ENCODE peak calls at places on chromosomes 4 and X, in six cellular contexts. S is GM12878, O is A549, Z is upper lobe of left lung, V is HepG2, F is K562. B is an unnamed sample.

GRCh38 chr4:851701-852430 is 25.9 kb upstream of the CPLX1 start:
- ATAC-seq in V (no peak), S (no peak), Z (no peak), O (no peak), F (no peak), B (no peak)

GRCh38 chr4:25367004-25367621 is 9.9 kb upstream of the ANAPC4 start:
- ATAC-seq in V (no peak), Z (no peak), S (peak; percentile 31), F (no peak), O (no peak), B (no peak)

GRCh38 chrX:20802036-20802435 is 535.3 kb upstream of the RPS6KA3 start:
- ATAC-seq in F (no peak), O (no peak), S (no peak), Z (no peak), V (no peak), B (no peak)

GRCh38 chr4:140893939-140894338 is 137.8 kb upstream of the TBC1D9 start:
- ATAC-seq in Z (no peak), V (no peak), S (no peak), O (no peak), F (no peak), B (peak; percentile 43)

GRCh38 chrX:40933132-40934078 is 151.8 kb upstream of the USP9X start:
- ATAC-seq in O (peak; percentile 73), V (no peak), Z (peak; percentile 57), F (peak; percentile 95), S (peak; percentile 73), B (peak; percentile 72)

GRCh38 chr4:69718376-69719293 is 41.8 kb downstream of the SULT1B1 start:
- ATAC-seq in F (no peak), S (no peak), O (no peak), V (no peak), Z (no peak), B (no peak)

GRCh38 chr4:147009875-147010274 is 64.2 kb upstream of the TTC29 start:
- ATAC-seq in O (no peak), S (no peak), V (no peak), F (no peak), Z (no peak), B (no peak)

GRCh38 chr4:168790898-168791297 is 219.2 kb downstream of the CBR4 start:
- ATAC-seq in O (no peak), V (no peak), F (no peak), S (no peak), Z (no peak), B (no peak)

GRCh38 chr4:110059556-110060191 is 138.7 kb downstream of the ELOVL6 start:
- ATAC-seq in O (peak; percentile 50), Z (no peak), V (no peak), S (peak; percentile 81), F (no peak), B (no peak)

GRCh38 chr4:44257461-44257860 is 191.1 kb downstream of the KCTD8 start:
- ATAC-seq in Z (no peak), V (no peak), O (no peak), F (no peak), S (no peak), B (no peak)

GRCh38 chr4:30208731-30209435 is 511.3 kb upstream of the PCDH7 start:
- ATAC-seq in O (peak; percentile 81), V (no peak), Z (no peak), F (no peak), S (no peak), B (no peak)

GRCh38 chrX:142005532-142005931 is 101.8 kb downstream of the MAGEC1 start:
- ATAC-seq in F (no peak), V (no peak), Z (no peak), S (no peak), O (no peak), B (no peak)

GRCh38 chrX:150478496-150479492 is 89.6 kb upstream of the MTM1 start:
- ATAC-seq in V (no peak), Z (no peak), O (no peak), S (peak; percentile 80), F (no peak), B (no peak)

GRCh38 chr4:121168865-121169281 is 4.8 kb upstream of the TNIP3 start:
- ATAC-seq in F (no peak), Z (no peak), O (no peak), V (no peak), S (peak; percentile 97), B (no peak)

GRCh38 chr4:16322183-16322582 is 95.9 kb upstream of the TAPT1 start:
- ATAC-seq in V (no peak), Z (no peak), O (no peak), F (no peak), S (no peak), B (no peak)
- TF ChIP-seq EP300 in V (no peak), Z (no peak), O (no peak), F (no peak), S (no peak), B (no peak)

GRCh38 chr4:2937146-2937857 is 25.9 kb downstream of the NOP14 start:
- ATAC-seq in F (no peak), S (peak; percentile 23), O (no peak), V (peak; percentile 66), Z (peak; percentile 61), B (no peak)

GRCh38 chr4:2935762-2936743 is 27.2 kb downstream of the NOP14 start:
- ATAC-seq in V (no peak), O (peak; percentile 3), Z (no peak), S (peak; percentile 42), F (peak; percentile 4), B (no peak)

GRCh38 chr4:2934813-2935761 is 28.1 kb downstream of the NOP14 start:
- ATAC-seq in F (peak; percentile 85), S (peak; percentile 48), O (peak; percentile 65), Z (peak; percentile 71), V (peak; percentile 62), B (peak; percentile 88)

GRCh38 chr4:2937986-2938385 is 25.2 kb downstream of the NOP14 start:
- ATAC-seq in O (no peak), Z (no peak), V (no peak), F (no peak), S (no peak), B (no peak)

DNA sequence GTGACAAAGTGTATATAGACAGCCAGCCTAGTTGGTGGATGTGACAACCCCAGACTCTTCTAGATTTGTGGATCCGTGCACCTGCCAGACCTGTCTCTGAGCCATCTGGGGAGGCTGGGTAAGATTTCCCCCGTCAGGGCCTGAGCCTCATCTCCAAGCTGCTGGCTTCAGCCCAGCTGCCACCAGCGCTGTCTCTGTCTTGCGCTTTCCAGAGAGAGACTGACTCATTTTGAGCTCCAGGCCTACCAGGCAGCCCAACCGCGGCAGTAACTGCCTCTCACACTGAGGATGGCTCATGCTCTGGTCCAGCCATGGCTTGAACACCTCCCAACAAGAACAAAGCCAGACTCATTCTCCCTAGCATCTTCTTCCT is 26.4 kb downstream of the NOP14 start:
- ATAC-seq in F (no peak), S (peak; percentile 50), Z (no peak), V (peak; percentile 8), O (no peak), B (no peak)
- H3K4me3 ChIP-seq in F (peak overlapping the region; percentile 84), S (peak overlapping the region; percentile 97), Z (no peak overlapping the region), V (peak overlapping the region; percentile 27), O (no peak overlapping the region), B (no peak overlapping the region)

DNA sequence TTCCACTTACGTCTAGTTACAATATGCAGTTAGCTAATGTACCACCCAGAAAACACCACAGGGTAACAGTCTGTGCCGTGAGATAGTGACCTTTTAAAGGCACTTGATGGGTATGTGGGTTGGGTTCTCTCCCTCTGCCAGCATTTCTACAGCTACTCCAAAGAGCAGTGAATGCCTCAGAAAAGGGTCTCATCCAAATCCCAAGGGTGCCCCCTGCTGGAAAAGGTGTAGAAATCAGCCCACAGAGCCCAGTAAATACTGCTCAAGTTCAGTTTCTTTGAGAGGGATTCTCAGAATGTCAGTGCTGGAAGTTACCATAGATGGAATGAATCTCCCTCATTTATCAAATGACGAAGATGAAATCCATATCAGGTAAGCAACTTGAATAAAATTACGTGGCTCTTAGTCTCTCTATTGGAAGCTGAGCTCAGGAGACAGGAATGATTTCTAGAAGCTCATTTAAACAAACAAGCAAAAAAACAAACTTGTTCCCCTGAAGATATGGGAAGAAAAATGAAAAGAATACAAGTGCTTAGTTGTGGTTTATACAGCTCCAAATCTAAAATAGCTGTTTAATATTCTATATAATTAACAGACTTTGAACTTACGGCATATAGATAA is 9.5 kb downstream of the RNF175 start:
- ATAC-seq in V (peak; percentile 91), F (peak; percentile 92), S (peak; percentile 94), O (peak; percentile 92), Z (peak; percentile 81), B (peak; percentile 51)
- H3K4me1 ChIP-seq in V (no peaks in the 10 kb centered on the region), F (no peaks in the 10 kb centered on the region), S (no peaks in the 10 kb centered on the region), O (no peaks in the 10 kb centered on the region), Z (no peaks in the 10 kb centered on the region), B (no peaks in the 10 kb centered on the region)

GRCh38 chrX:84224741-84225140 is 36.7 kb upstream of the RPS6KA6 start:
- ATAC-seq in O (no peak), Z (no peak), F (no peak), S (no peak), V (no peak), B (no peak)

GRCh38 chrX:84219551-84219950 is 31.6 kb upstream of the RPS6KA6 start:
- ATAC-seq in Z (no peak), V (no peak), S (no peak), O (no peak), F (no peak), B (no peak)

GRCh38 chrX:84221181-84221580 is 33.2 kb upstream of the RPS6KA6 start:
- ATAC-seq in F (no peak), O (no peak), V (no peak), S (no peak), Z (no peak), B (no peak)

GRCh38 chrX:84223261-84223660 is 35.3 kb upstream of the RPS6KA6 start:
- ATAC-seq in V (no peak), Z (no peak), S (no peak), O (no peak), F (no peak), B (no peak)
- TF ChIP-seq EP300 in V (no peak), Z (no peak), S (no peak), O (no peak), F (no peak), B (no peak)

DNA sequence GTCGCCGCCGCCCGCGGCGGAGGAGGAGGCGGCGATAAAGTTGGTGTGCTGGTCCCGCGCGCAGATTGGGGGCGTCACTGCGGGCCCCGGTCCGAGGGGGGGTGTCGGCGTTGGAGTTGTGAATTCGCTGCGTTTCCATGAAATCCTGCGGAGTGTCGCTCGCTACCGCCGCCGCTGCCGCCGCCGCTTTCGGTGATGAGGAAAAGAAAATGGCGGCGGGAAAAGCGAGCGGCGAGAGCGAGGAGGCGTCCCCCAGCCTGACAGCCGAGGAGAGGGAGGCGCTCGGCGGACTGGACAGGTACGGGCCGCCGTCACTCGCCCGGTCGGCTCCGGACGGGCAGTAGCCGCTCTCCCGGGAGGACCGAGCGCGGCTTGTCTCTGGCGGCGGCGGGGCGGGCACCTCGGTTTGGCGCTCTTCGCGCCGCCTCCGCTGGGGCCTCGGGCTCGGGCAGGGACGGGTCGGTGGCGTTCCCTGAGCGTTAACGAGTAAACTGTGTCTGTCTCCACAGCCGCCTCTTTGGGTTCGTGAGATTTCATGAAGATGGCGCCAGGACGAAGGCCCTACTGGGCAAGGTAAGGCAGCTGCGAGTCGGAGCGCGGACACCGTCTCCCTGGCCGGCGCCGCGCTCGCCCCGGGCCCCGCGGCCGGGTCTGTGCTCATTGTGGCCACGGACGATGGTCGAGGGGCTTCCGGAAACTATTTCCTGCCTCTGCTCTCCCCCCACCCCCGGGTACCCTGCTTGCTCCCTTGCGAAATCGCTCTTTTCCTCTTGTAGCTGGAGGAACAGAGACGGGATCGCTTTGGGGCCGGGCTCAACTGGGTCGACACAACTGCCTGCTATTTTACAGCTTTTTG is 655 bp downstream of the KDM6A start:
- ATAC-seq in F (peak; percentile 35), S (peak; percentile 47), V (peak; percentile 7), O (peak; percentile 47), Z (peak; percentile 40), B (peak; percentile 23)
- H3K4me3 ChIP-seq in F (peak overlapping the region; percentile 99), S (peak overlapping the region; percentile 91), V (peak overlapping the region; percentile 81), O (peak overlapping the region; percentile 79), Z (peak overlapping the region; percentile 79), B (peak overlapping the region; percentile 89)

B was measured in gastroesophageal sphincter.